ENCODE peak calls at places on chromosome 6, in six cellular contexts. F is mucosa of gallbladder, C is NCI-H510A treated with DMSO at 0.1 percent for 48 hours, N is HCEC 1CT, D is T-helper 1 cell, U is cardiac muscle cell. W is an unnamed sample.

GRCh38 chr6:97963148-97963680 is 680.2 kb upstream of the MMS22L start:
- DNase-seq in F (no peak), U (no peak), D (no peak), N (no peak), C (no peak), W (no peak)

GRCh38 chr6:29965873-29966601 is 23.7 kb downstream of the HLA-A start:
- DNase-seq in N (peak; percentile 70), C (peak; percentile 81), F (peak; percentile 94), D (peak; percentile 47), U (peak; percentile 66), W (peak; percentile 97)

GRCh38 chr6:15322781-15323536 is 77.1 kb downstream of the JARID2 start:
- DNase-seq in C (no peak), N (peak; percentile 51), F (no peak), U (no peak), D (no peak), W (no peak)

GRCh38 chr6:118485601-118486550 is 62.2 kb upstream of the PLN start:
- DNase-seq in C (no peak), F (no peak), D (no peak), U (no peak), N (peak; percentile 17), W (no peak)

GRCh38 chr6:4358414-4359107 is 223.2 kb upstream of the ECI2 start:
- DNase-seq in U (no peak), N (peak; percentile 99), D (no peak), C (peak; percentile 46), F (peak; percentile 89), W (no peak)

GRCh38 chr6:71080793-71081192 is 123.9 kb upstream of the B3GAT2 start:
- DNase-seq in F (no peak), N (peak; percentile 63), U (no peak), D (no peak), C (no peak), W (no peak)

GRCh38 chr6:20672038-20672437 is 137.8 kb downstream of the CDKAL1 start:
- DNase-seq in N (no peak), D (no peak), C (no peak), F (no peak), U (no peak), W (no peak)

GRCh38 chr6:41073968-41074691 is 1.4 kb downstream of the NFYA start:
- DNase-seq in U (peak; percentile 48), C (peak; percentile 55), D (no peak), F (no peak), N (peak; percentile 16), W (no peak)

GRCh38 chr6:113626470-113626869 is 230.7 kb upstream of the MARCKS start:
- DNase-seq in F (no peak), C (no peak), N (no peak), D (no peak), U (no peak), W (no peak)

GRCh38 chr6:164791498-164791897 is 517.9 kb downstream of the C6orf118 start:
- DNase-seq in D (no peak), U (no peak), F (no peak), N (no peak), C (no peak), W (no peak)

GRCh38 chr6:137357263-137357947 is 136.8 kb downstream of the OLIG3 start:
- DNase-seq in F (no peak), U (no peak), C (no peak), N (no peak), D (no peak), W (no peak)

GRCh38 chr6:163151212-163151611 is 263.3 kb upstream of the QKI start:
- DNase-seq in D (no peak), C (no peak), U (no peak), F (no peak), N (no peak), W (no peak)

GRCh38 chr6:45743028-45743615 is 272.5 kb downstream of the CLIC5 start:
- DNase-seq in D (no peak), U (no peak), C (no peak), N (no peak), F (no peak), W (no peak)

GRCh38 chr6:52335576-52335975 is 26.4 kb upstream of the PAQR8 start:
- DNase-seq in C (no peak), N (no peak), D (no peak), U (no peak), F (no peak), W (no peak)

GRCh38 chr6:43856005-43856765 is 86.2 kb downstream of the VEGFA start:
- DNase-seq in F (peak; percentile 39), D (no peak), N (no peak), U (peak; percentile 70), C (no peak), W (no peak)

GRCh38 chr6:99178168-99178567 is 171.3 kb downstream of the FAXC start:
- DNase-seq in U (no peak), N (no peak), C (no peak), F (no peak), D (no peak), W (no peak)

GRCh38 chr6:14066782-14067406 is 50.7 kb upstream of the CD83 start:
- DNase-seq in F (peak; percentile 13), N (peak; percentile 76), C (peak; percentile 86), D (no peak), U (peak; percentile 68), W (peak; percentile 76)

GRCh38 chr6:43738877-43739641 is 31.0 kb upstream of the VEGFA start:
- DNase-seq in D (no peak), F (no peak), C (no peak), N (no peak), U (no peak), W (no peak)

GRCh38 chr6:25958700-25959162 is 3.9 kb upstream of the TRIM38 start:
- DNase-seq in C (no peak), D (no peak), U (no peak), N (no peak), F (no peak), W (no peak)

GRCh38 chr6:169720207-169720855 is 4.0 kb downstream of the PHF10 start:
- DNase-seq in N (no peak), F (no peak), C (no peak), U (no peak), D (no peak), W (no peak)

GRCh38 chr6:56757585-56757984 is 114.9 kb upstream of the DST start:
- DNase-seq in F (peak; percentile 55), N (peak; percentile 65), D (no peak), C (no peak), U (no peak), W (no peak)

GRCh38 chr6:32176476-32177181 is 745 bp upstream of the AGPAT1 start:
- DNase-seq in C (peak; percentile 96), N (peak; percentile 78), F (no peak), D (no peak), U (no peak), W (no peak)

GRCh38 chr6:35500782-35501181 is 3.9 kb upstream of the TEAD3 start:
- DNase-seq in N (peak; percentile 73), C (peak; percentile 65), U (no peak), F (no peak), D (no peak), W (no peak)

GRCh38 chr6:82646231-82646615 is 282.6 kb downstream of the TPBG start:
- DNase-seq in D (no peak), N (no peak), C (no peak), U (no peak), F (no peak), W (no peak)

GRCh38 chr6:134757911-134758361 is 192.0 kb downstream of the ALDH8A1 start:
- DNase-seq in N (peak; percentile 52), U (no peak), D (no peak), F (no peak), C (no peak), W (no peak)

GRCh38 chr6:82957171-82957894 is 108.3 kb downstream of the UBE3D start:
- DNase-seq in U (no peak), D (no peak), F (no peak), N (peak; percentile 68), C (no peak), W (no peak)

GRCh38 chr6:2021713-2022125 is 223.7 kb downstream of the GMDS start:
- DNase-seq in C (peak; percentile 24), D (no peak), U (no peak), F (peak; percentile 71), N (peak; percentile 53), W (peak; percentile 97)

W was measured in COR-L47.